ENCODE peak calls at places on chromosomes 12 and 14, in seven cellular contexts. K is PC-3, N is WTC11, V is lower leg skin, C is T-cell, X is kidney glomerular epithelial cell, P is tibial artery. Z is an unnamed sample.

GRCh38 chr14:91228112-91229004 is 16.1 kb downstream of the GPR68 start:
- DNase-seq in K (peak), N (peak), V (no peak), C (peak), X (peak), P (no peak), Z (no peak)

GRCh38 chr12:68647507-68647906 is 36.8 kb downstream of the RAP1B start:
- DNase-seq in K (no peak), N (no peak), V (no peak), C (no peak), X (no peak), P (no peak), Z (no peak)

GRCh38 chr14:61355892-61356325 is 34.5 kb downstream of the PRKCH start:
- DNase-seq in K (peak), N (peak), V (peak), C (no peak), X (peak), P (peak), Z (no peak)

GRCh38 chr12:50603817-50604639 is 99.2 kb downstream of the DIP2B start:
- DNase-seq in K (no peak), N (no peak), V (no peak), C (no peak), X (no peak), P (no peak), Z (peak)

GRCh38 chr12:68368332-68368731 is 36.2 kb upstream of the MDM1 start:
- DNase-seq in K (no peak), N (no peak), V (no peak), C (no peak), X (no peak), P (no peak), Z (no peak)

GRCh38 chr12:26274441-26275312 is 79.3 kb downstream of the SSPN start:
- DNase-seq in K (peak), N (no peak), V (peak), C (no peak), X (peak), P (peak), Z (peak)

GRCh38 chr12:716506-716905 is 35.9 kb upstream of the WNK1 start:
- DNase-seq in K (no peak), N (no peak), V (no peak), C (no peak), X (no peak), P (no peak), Z (no peak)

GRCh38 chr12:106227641-106228319 is 20.0 kb downstream of the CKAP4 start:
- DNase-seq in K (peak), N (no peak), V (peak), C (peak), X (no peak), P (no peak), Z (no peak)

GRCh38 chr12:6061661-6062060 is 62.8 kb downstream of the VWF start:
- DNase-seq in K (no peak), N (no peak), V (no peak), C (no peak), X (no peak), P (no peak), Z (peak)

GRCh38 chr14:51488569-51489220 is 163.0 kb upstream of the FRMD6 start:
- DNase-seq in K (no peak), N (no peak), V (no peak), C (no peak), X (no peak), P (no peak), Z (no peak)

GRCh38 chr12:15664491-15664890 is 124.7 kb downstream of the EPS8 start:
- DNase-seq in K (peak), N (no peak), V (no peak), C (no peak), X (no peak), P (no peak), Z (no peak)

GRCh38 chr12:65602191-65602578 is 222.1 kb upstream of the HMGA2 start:
- DNase-seq in K (no peak), N (no peak), V (no peak), C (no peak), X (no peak), P (no peak), Z (no peak)

GRCh38 chr14:60125918-60126317 is 34.2 kb downstream of the PCNX4 start:
- DNase-seq in K (no peak), N (no peak), V (no peak), C (no peak), X (no peak), P (no peak), Z (no peak)

GRCh38 chr12:11753151-11753501 is 103.7 kb downstream of the ETV6 start:
- DNase-seq in K (no peak), N (peak), V (no peak), C (no peak), X (no peak), P (no peak), Z (no peak)

GRCh38 chr14:73102806-73103497 is 33.4 kb upstream of the PSEN1 start:
- DNase-seq in K (no peak), N (no peak), V (no peak), C (no peak), X (no peak), P (no peak), Z (no peak)

GRCh38 chr12:102769323-102769916 is 147.6 kb downstream of the PAH start:
- DNase-seq in K (peak), N (peak), V (peak), C (no peak), X (peak), P (peak), Z (peak)

GRCh38 chr14:85528882-85529585 is 910 bp upstream of the FLRT2 start:
- DNase-seq in K (peak), N (no peak), V (peak), C (no peak), X (peak), P (no peak), Z (no peak)

GRCh38 chr14:55180006-55180405 is 11.4 kb downstream of the DLGAP5 start:
- DNase-seq in K (no peak), N (no peak), V (no peak), C (no peak), X (no peak), P (no peak), Z (no peak)

GRCh38 chr14:50089213-50089612 is 27.2 kb downstream of the VCPKMT start:
- DNase-seq in K (no peak), N (no peak), V (no peak), C (peak), X (no peak), P (no peak), Z (no peak)